ENCODE peak calls at places on chromosomes 3 and 15, in four cellular contexts. One of them, this sample, is unnamed.

GRCh38 chr15:58677426-58677825 is 72.1 kb downstream of the ADAM10 start:
- DNase-seq in ovary: no peak
- DNase-seq in IMR-90: no peak
- DNase-seq in right atrium auricular region: no peak
- DNase-seq in this sample: no peak

GRCh38 chr3:71355862-71356261 is 227.7 kb downstream of the FOXP1 start:
- DNase-seq in IMR-90: no peak
- DNase-seq in ovary: no peak
- DNase-seq in right atrium auricular region: no peak
- DNase-seq in this sample: no peak

GRCh38 chr3:61146010-61146569 is 105.2 kb downstream of the FHIT start:
- DNase-seq in IMR-90: no peak
- DNase-seq in ovary: no peak
- DNase-seq in right atrium auricular region: no peak
- DNase-seq in this sample: no peak

GRCh38 chr3:13647314-13648059 is 98.6 kb downstream of the FBLN2 start:
- DNase-seq in right atrium auricular region: no peak
- DNase-seq in ovary: no peak
- DNase-seq in IMR-90: peak
- DNase-seq in this sample: peak

GRCh38 chr15:76340198-76340801 is 3.7 kb downstream of the ISL2 start:
- DNase-seq in right atrium auricular region: no peak
- DNase-seq in IMR-90: no peak
- DNase-seq in ovary: no peak
- DNase-seq in this sample: no peak

GRCh38 chr3:67113802-67114407 is 115.8 kb downstream of the KBTBD8 start:
- DNase-seq in ovary: peak
- DNase-seq in IMR-90: peak
- DNase-seq in right atrium auricular region: peak
- DNase-seq in this sample: peak

GRCh38 chr3:13896473-13897154 is 16.7 kb upstream of the WNT7A start:
- DNase-seq in right atrium auricular region: no peak
- DNase-seq in ovary: peak
- DNase-seq in IMR-90: peak
- DNase-seq in this sample: peak

GRCh38 chr3:29764603-29765254 is 483.9 kb downstream of the RBMS3 start:
- DNase-seq in right atrium auricular region: no peak
- DNase-seq in IMR-90: peak
- DNase-seq in ovary: peak
- DNase-seq in this sample: peak

GRCh38 chr15:43958894-43959330 is 132.1 kb downstream of the WDR76 start:
- DNase-seq in ovary: no peak
- DNase-seq in right atrium auricular region: no peak
- DNase-seq in IMR-90: peak
- DNase-seq in this sample: peak

GRCh38 chr3:136751259-136752045 is 726 bp downstream of the STAG1 start:
- DNase-seq in right atrium auricular region: peak
- DNase-seq in ovary: peak
- DNase-seq in IMR-90: peak
- DNase-seq in this sample: peak

GRCh38 chr3:81851166-81851565 is 89.7 kb upstream of the GBE1 start:
- DNase-seq in ovary: no peak
- DNase-seq in IMR-90: no peak
- DNase-seq in right atrium auricular region: no peak
- DNase-seq in this sample: no peak

GRCh38 chr3:149596136-149596770 is 61.6 kb downstream of the WWTR1 start:
- DNase-seq in ovary: no peak
- DNase-seq in IMR-90: peak
- DNase-seq in right atrium auricular region: no peak
- DNase-seq in this sample: peak

GRCh38 chr3:14253022-14253761 is 74.6 kb downstream of the LSM3 start:
- DNase-seq in right atrium auricular region: no peak
- DNase-seq in ovary: no peak
- DNase-seq in IMR-90: peak
- DNase-seq in this sample: no peak

GRCh38 chr15:100627789-100628395 is 25.5 kb downstream of the ASB7 start:
- DNase-seq in IMR-90: peak
- DNase-seq in ovary: peak
- DNase-seq in right atrium auricular region: peak
- DNase-seq in this sample: peak

GRCh38 chr3:110608566-110608965 is 463.1 kb upstream of the NECTIN3 start:
- DNase-seq in IMR-90: peak
- DNase-seq in right atrium auricular region: no peak
- DNase-seq in ovary: no peak
- DNase-seq in this sample: no peak

GRCh38 chr15:83206387-83206970 is 1.1 kb downstream of the HDGFL3 start:
- DNase-seq in IMR-90: no peak
- DNase-seq in ovary: no peak
- DNase-seq in right atrium auricular region: no peak
- DNase-seq in this sample: peak

GRCh38 chr3:100213891-100214573 is 46.8 kb upstream of the TBC1D23 start:
- DNase-seq in right atrium auricular region: no peak
- DNase-seq in ovary: no peak
- DNase-seq in IMR-90: peak
- DNase-seq in this sample: peak

GRCh38 chr3:177201707-177202397 is 4.6 kb upstream of the TBL1XR1 start:
- DNase-seq in right atrium auricular region: peak
- DNase-seq in IMR-90: peak
- DNase-seq in ovary: no peak
- DNase-seq in this sample: peak

GRCh38 chr15:35545825-35546580 is at the start of gene DPH6:
- DNase-seq in ovary: peak
- DNase-seq in right atrium auricular region: peak
- DNase-seq in IMR-90: peak
- DNase-seq in this sample: peak

GRCh38 chr15:77821188-77821958 is 188.7 kb upstream of the LINGO1 start:
- DNase-seq in IMR-90: peak
- DNase-seq in right atrium auricular region: peak
- DNase-seq in ovary: no peak
- DNase-seq in this sample: peak

GRCh38 chr3:107416886-107417285 is 39.6 kb downstream of the CCDC54 start:
- DNase-seq in ovary: no peak
- DNase-seq in IMR-90: peak
- DNase-seq in right atrium auricular region: no peak
- DNase-seq in this sample: no peak

GRCh38 chr15:77710171-77710570 is 77.5 kb upstream of the LINGO1 start:
- DNase-seq in ovary: no peak
- DNase-seq in right atrium auricular region: no peak
- DNase-seq in IMR-90: no peak
- DNase-seq in this sample: no peak

GRCh38 chr3:189286188-189286587 is 114.4 kb downstream of the TPRG1 start:
- DNase-seq in right atrium auricular region: no peak
- DNase-seq in IMR-90: no peak
- DNase-seq in ovary: no peak
- DNase-seq in this sample: no peak

GRCh38 chr15:93066834-93067648 is 22.0 kb downstream of the RGMA start:
- DNase-seq in IMR-90: no peak
- DNase-seq in right atrium auricular region: no peak
- DNase-seq in ovary: no peak
- DNase-seq in this sample: no peak

GRCh38 chr3:197953325-197953724 is 3.3 kb downstream of the RPL35A start:
- DNase-seq in right atrium auricular region: no peak
- DNase-seq in ovary: no peak
- DNase-seq in IMR-90: no peak
- DNase-seq in this sample: no peak

GRCh38 chr15:53536479-53537120 is 222.9 kb downstream of the WDR72 start:
- DNase-seq in IMR-90: no peak
- DNase-seq in ovary: no peak
- DNase-seq in right atrium auricular region: no peak
- DNase-seq in this sample: no peak

GRCh38 chr3:24101676-24102168 is 156.6 kb downstream of the NR1D2 start:
- DNase-seq in ovary: no peak
- DNase-seq in right atrium auricular region: no peak
- DNase-seq in IMR-90: no peak
- DNase-seq in this sample: peak

GRCh38 chr3:80676869-80677268 is 909.1 kb upstream of the ROBO1 start:
- DNase-seq in right atrium auricular region: no peak
- DNase-seq in IMR-90: no peak
- DNase-seq in ovary: no peak
- DNase-seq in this sample: no peak

GRCh38 chr3:82132210-82133069 is 371.0 kb upstream of the GBE1 start:
- DNase-seq in ovary: no peak
- DNase-seq in IMR-90: no peak
- DNase-seq in right atrium auricular region: no peak
- DNase-seq in this sample: no peak

GRCh38 chr15:92899910-92900711 is at the start of gene CHD2:
- DNase-seq in IMR-90: peak
- DNase-seq in right atrium auricular region: peak
- DNase-seq in ovary: peak
- DNase-seq in this sample: peak

GRCh38 chr3:15653326-15653725 is 51.8 kb downstream of the BTD start:
- DNase-seq in right atrium auricular region: no peak
- DNase-seq in ovary: no peak
- DNase-seq in IMR-90: peak
- DNase-seq in this sample: no peak

GRCh38 chr3:39990532-39990931 is 181.1 kb downstream of the MYRIP start:
- DNase-seq in IMR-90: peak
- DNase-seq in right atrium auricular region: no peak
- DNase-seq in ovary: no peak
- DNase-seq in this sample: peak

GRCh38 chr3:119631529-119631928 is 28.9 kb downstream of the POPDC2 start:
- DNase-seq in IMR-90: peak
- DNase-seq in right atrium auricular region: no peak
- DNase-seq in ovary: no peak
- DNase-seq in this sample: no peak

GRCh38 chr3:24829011-24829581 is 334.4 kb upstream of the THRB start:
- DNase-seq in IMR-90: no peak
- DNase-seq in ovary: no peak
- DNase-seq in right atrium auricular region: no peak
- DNase-seq in this sample: peak

GRCh38 chr3:127373701-127374625 is 86.1 kb upstream of the PRR20G start:
- DNase-seq in ovary: no peak
- DNase-seq in right atrium auricular region: no peak
- DNase-seq in IMR-90: no peak
- DNase-seq in this sample: no peak

GRCh38 chr15:90035095-90035834 is 34.1 kb downstream of the ZNF710 start:
- DNase-seq in right atrium auricular region: peak
- DNase-seq in ovary: no peak
- DNase-seq in IMR-90: peak
- DNase-seq in this sample: peak

GRCh38 chr15:90031231-90031791 is 30.2 kb downstream of the ZNF710 start:
- DNase-seq in IMR-90: peak
- DNase-seq in right atrium auricular region: no peak
- DNase-seq in ovary: no peak
- DNase-seq in this sample: peak

GRCh38 chr15:90033006-90033405 is 31.9 kb downstream of the ZNF710 start:
- DNase-seq in ovary: no peak
- DNase-seq in right atrium auricular region: no peak
- DNase-seq in IMR-90: no peak
- DNase-seq in this sample: no peak

GRCh38 chr15:90035835-90036220 is 34.7 kb downstream of the ZNF710 start:
- DNase-seq in ovary: no peak
- DNase-seq in right atrium auricular region: no peak
- DNase-seq in IMR-90: no peak
- DNase-seq in this sample: no peak

GRCh38 chr15:90033448-90033847 is 32.3 kb downstream of the ZNF710 start:
- DNase-seq in right atrium auricular region: no peak
- DNase-seq in ovary: no peak
- DNase-seq in IMR-90: no peak
- DNase-seq in this sample: no peak
- H3K27ac ChIP-seq in right atrium auricular region: no peak
- H3K27ac ChIP-seq in ovary: no peak
- H3K27ac ChIP-seq in IMR-90: no peak
- H3K27ac ChIP-seq in this sample: peak

GRCh38 chr3:123256256-123256655 is 54.5 kb downstream of the SEC22A start:
- DNase-seq in right atrium auricular region: no peak
- DNase-seq in ovary: no peak
- DNase-seq in IMR-90: no peak
- DNase-seq in this sample: no peak

GRCh38 chr3:123262226-123262625 is 60.5 kb downstream of the SEC22A start:
- DNase-seq in IMR-90: no peak
- DNase-seq in right atrium auricular region: no peak
- DNase-seq in ovary: no peak
- DNase-seq in this sample: no peak

GRCh38 chr3:123261666-123262065 is 59.9 kb downstream of the SEC22A start:
- DNase-seq in IMR-90: no peak
- DNase-seq in right atrium auricular region: no peak
- DNase-seq in ovary: no peak
- DNase-seq in this sample: no peak

GRCh38 chr3:123258359-123258758 is 56.6 kb downstream of the SEC22A start:
- DNase-seq in ovary: no peak
- DNase-seq in IMR-90: no peak
- DNase-seq in right atrium auricular region: no peak
- DNase-seq in this sample: no peak

GRCh38 chr3:123258811-123259420 is 57.2 kb downstream of the SEC22A start:
- DNase-seq in IMR-90: peak
- DNase-seq in ovary: no peak
- DNase-seq in right atrium auricular region: no peak
- DNase-seq in this sample: peak
- TF ChIP-seq CTCF in IMR-90: peak
- TF ChIP-seq CTCF in ovary: peak
- TF ChIP-seq CTCF in right atrium auricular region: no peak
- TF ChIP-seq CTCF in this sample: peak

DNA sequence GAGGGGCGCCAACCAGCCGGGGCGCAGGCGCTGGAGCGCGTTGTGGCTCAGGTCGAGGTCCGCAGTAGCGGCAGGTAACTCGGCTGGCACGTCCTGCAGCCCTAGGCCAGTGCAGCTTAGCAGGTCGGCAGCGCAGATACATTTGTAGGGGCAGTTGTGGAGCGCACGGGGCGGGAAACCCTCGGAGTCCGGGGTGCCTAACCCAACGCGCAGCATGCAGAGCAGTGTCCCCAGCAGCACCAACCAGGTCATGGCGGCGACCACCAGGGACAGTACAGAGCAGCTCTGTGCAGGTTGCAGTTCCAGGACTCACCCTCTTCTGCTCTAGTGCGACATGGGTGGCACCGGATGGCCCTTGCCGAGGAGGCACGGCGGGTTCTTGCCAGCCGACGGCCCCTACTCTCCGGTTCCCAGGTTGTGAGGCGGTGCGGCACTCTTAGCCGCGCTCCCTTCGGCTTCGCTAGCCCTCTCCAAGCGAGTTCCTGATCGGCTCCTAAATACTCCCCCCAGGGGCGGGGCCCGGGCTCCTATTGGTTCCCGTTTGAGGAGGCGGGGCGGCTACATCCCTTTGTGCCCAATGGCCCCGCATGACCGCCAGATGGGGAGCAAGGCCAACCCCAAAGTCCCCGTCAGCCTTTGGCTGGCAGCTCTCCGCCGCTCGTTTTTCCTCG is at the start of gene AMIGO3:
- DNase-seq in right atrium auricular region: peak
- DNase-seq in ovary: peak
- DNase-seq in IMR-90: peak
- DNase-seq in this sample: peak
- H3K27ac ChIP-seq in right atrium auricular region: peak
- H3K27ac ChIP-seq in ovary: peak
- H3K27ac ChIP-seq in IMR-90: no peak
- H3K27ac ChIP-seq in this sample: peak

DNA sequence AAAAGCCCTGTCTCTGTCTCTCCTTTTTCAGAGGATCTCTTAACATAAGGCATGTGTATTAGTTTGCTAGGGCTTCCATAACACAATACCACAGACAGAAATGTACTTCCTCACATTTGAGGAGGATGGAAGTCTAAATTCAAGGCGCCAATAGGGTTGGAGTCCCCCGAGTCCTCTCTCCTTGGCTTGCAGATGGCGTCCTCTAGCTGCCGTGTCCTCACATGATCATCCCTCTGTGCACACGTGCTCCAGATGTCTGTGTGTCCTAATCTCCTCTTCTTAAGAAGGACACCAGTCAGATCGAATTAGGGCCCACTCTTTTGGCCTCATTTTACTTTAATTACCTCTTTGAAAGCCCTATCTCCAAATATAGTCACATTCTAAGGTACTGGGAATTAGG is 23.1 kb upstream of the BFSP2 start:
- DNase-seq in right atrium auricular region: no peak
- DNase-seq in ovary: no peak
- DNase-seq in IMR-90: no peak
- DNase-seq in this sample: no peak
- TF ChIP-seq CTCF in right atrium auricular region: no peak
- TF ChIP-seq CTCF in ovary: no peak
- TF ChIP-seq CTCF in IMR-90: no peak
- TF ChIP-seq CTCF in this sample: no peak